ENCODE peak calls at places on chromosomes 2 and 18, in four cellular contexts. G is HEK293T, A is GM12878, D is HepG2. Z is an unnamed sample.

GRCh38 chr2:174059178-174059874 is 94.2 kb upstream of the SP3 start:
- DNase-seq in D (peak; percentile 27), G (no peak), A (no peak), Z (peak; percentile 80)

GRCh38 chr18:21303913-21304312 is 61.9 kb downstream of the GREB1L start:
- DNase-seq in A (no peak), D (no peak), G (no peak), Z (no peak)

GRCh38 chr2:85181844-85182456 is 48.8 kb downstream of the TCF7L1 start:
- DNase-seq in A (no peak), G (no peak), D (no peak), Z (no peak)

GRCh38 chr2:240713928-240714746 is 22.5 kb downstream of the AQP12A start:
- DNase-seq in G (no peak), D (no peak), A (no peak), Z (no peak)

GRCh38 chr18:2570772-2571199 is 519 bp downstream of the METTL4 start:
- DNase-seq in D (peak; percentile 60), G (peak; percentile 53), A (peak; percentile 20), Z (peak; percentile 83)

GRCh38 chr2:100744589-100744988 is 75.3 kb upstream of the NPAS2 start:
- DNase-seq in G (no peak), D (peak; percentile 47), A (no peak), Z (no peak)

GRCh38 chr18:60981651-60982050 is 351.6 kb upstream of the CDH20 start:
- DNase-seq in A (no peak), D (no peak), G (no peak), Z (no peak)

GRCh38 chr18:36309436-36310391 is 12.2 kb downstream of the FHOD3 start:
- DNase-seq in D (no peak), G (no peak), A (no peak), Z (no peak)

GRCh38 chr2:146579154-146579930 is 1265.5 kb upstream of the ACVR2A start:
- DNase-seq in D (peak; percentile 44), G (no peak), A (no peak), Z (no peak)

GRCh38 chr2:205684871-205685313 is 2.6 kb downstream of the NRP2 start:
- DNase-seq in G (no peak), D (no peak), A (no peak), Z (no peak)

GRCh38 chr2:109098251-109098920 is 30.6 kb upstream of the SH3RF3 start:
- DNase-seq in G (no peak), A (no peak), D (no peak), Z (no peak)

GRCh38 chr2:240993446-240994160 is 4.8 kb upstream of the SNED1 start:
- DNase-seq in A (no peak), G (no peak), D (no peak), Z (no peak)

GRCh38 chr2:172811027-172811426 is 75.4 kb downstream of the RAPGEF4 start:
- DNase-seq in D (no peak), A (no peak), G (no peak), Z (no peak)

GRCh38 chr2:12046641-12047040 is 300.2 kb downstream of the LPIN1 start:
- DNase-seq in D (no peak), G (no peak), A (no peak), Z (no peak)

DNA sequence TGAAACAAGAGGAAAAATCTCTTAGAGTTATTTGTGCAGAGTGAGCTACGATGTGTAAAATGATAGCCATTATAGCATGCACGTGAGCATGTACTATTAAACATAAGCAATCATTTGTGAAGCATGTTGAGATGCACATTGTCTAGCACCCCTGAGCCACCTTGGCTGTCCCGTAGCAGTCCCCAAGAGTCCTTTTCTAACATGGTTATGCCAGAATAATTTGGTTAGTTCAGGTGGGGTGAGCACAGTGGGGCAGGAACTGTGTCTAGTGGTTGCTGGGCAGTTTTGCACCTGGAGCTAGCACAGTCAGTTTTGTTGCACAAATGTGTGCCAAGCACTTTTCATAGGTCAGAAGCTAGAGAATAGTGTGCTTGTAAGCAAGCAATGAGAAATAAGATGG is 809.8 kb downstream of the RNF144A start:
- DNase-seq in A (no peak), G (no peak), D (no peak), Z (no peak)
- TF ChIP-seq FOXM1 in A (no peak), G (no peak), D (no peak), Z (no peak)

DNA sequence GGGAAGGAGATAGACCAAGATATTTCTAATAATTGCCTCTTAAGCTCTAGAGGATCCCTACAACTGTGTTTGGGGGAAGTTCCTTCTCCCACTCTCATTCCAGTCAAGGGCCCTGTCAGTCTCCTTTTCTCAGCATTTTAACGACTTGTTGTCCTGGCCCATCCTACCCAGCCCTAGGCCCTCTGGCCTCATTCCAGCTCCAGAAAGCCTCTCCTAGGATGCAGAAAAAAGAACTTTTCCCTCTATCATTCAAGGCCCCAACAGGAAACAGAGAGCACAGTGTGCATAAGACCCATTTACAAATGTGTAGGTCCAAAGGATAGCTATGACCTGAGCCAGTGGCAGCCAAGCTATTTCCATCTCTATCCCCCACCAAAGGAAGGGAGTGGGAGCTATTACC is 14.0 kb downstream of the PKDCC start:
- DNase-seq in G (no peak), A (no peak), D (no peak), Z (no peak)
- TF ChIP-seq FOXM1 in G (no peak), A (no peak), D (no peak), Z (no peak)

GRCh38 chr18:63924551-63924950 is 16.8 kb downstream of the SERPINB10 start:
- DNase-seq in A (no peak), D (no peak), G (no peak), Z (no peak)
- TF ChIP-seq FOXM1 in A (no peak), D (no peak), G (no peak), Z (no peak)

GRCh38 chr18:68150976-68151375 is 563.9 kb downstream of the TMX3 start:
- DNase-seq in G (no peak), A (no peak), D (no peak), Z (no peak)

GRCh38 chr18:68147728-68148127 is 567.2 kb downstream of the TMX3 start:
- DNase-seq in A (no peak), G (no peak), D (no peak), Z (no peak)

GRCh38 chr18:68152770-68153169 is 562.1 kb downstream of the TMX3 start:
- DNase-seq in A (no peak), D (peak; percentile 1), G (peak; percentile 14), Z (no peak)

DNA sequence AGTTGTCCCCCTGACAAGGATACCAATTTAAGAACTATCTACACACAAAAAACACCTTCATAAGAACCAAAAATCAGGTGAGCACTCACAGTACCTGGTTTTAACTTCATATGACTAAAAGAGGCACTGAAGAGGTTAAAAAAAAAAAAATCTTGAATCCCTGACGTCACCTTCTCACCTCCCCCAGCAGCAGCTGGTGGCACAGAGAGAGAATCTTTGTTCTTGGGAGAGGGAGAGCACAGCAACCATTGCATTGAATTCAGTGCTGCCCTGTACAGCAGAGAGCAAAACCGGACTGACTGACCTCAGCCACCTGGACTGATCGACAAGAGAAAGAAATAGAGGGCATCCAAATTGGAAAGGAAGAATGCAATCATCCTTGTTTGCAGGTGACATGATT is 566.0 kb downstream of the TMX3 start:
- DNase-seq in G (no peak), A (no peak), D (no peak), Z (no peak)
- TF ChIP-seq FOXM1 in G (no peak), A (no peak), D (no peak), Z (no peak)

GRCh38 chr2:28345619-28346018 is 47.0 kb upstream of the FOSL2 start:
- DNase-seq in A (no peak), D (no peak), G (no peak), Z (no peak)
- TF ChIP-seq FOXM1 in A (no peak), D (no peak), G (no peak), Z (no peak)

GRCh38 chr18:40094441-40094840 is 1860.6 kb upstream of the PIK3C3 start:
- DNase-seq in D (no peak), G (no peak), A (no peak), Z (no peak)

DNA sequence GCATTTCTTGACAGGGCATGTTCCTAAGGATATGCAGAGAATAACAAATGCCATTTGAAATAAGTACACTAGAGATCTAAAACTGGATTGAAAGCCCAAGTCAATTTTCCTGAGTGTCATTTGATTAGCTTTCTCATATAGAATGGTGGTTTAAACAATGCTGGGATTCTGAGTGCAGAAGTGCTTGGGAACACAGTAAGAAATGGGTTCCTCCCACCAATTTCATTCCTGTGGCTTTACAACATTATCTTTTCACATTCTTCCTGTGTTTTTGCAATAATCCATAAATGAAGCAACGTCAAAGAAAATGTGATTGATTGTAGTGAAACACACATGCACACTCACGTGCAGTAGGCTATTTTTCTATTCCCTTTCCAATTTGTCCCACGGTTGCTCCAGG is 1858.4 kb upstream of the PIK3C3 start:
- DNase-seq in A (no peak), D (no peak), G (no peak), Z (no peak)
- TF ChIP-seq FOXM1 in A (no peak), D (no peak), G (no peak), Z (no peak)

DNA sequence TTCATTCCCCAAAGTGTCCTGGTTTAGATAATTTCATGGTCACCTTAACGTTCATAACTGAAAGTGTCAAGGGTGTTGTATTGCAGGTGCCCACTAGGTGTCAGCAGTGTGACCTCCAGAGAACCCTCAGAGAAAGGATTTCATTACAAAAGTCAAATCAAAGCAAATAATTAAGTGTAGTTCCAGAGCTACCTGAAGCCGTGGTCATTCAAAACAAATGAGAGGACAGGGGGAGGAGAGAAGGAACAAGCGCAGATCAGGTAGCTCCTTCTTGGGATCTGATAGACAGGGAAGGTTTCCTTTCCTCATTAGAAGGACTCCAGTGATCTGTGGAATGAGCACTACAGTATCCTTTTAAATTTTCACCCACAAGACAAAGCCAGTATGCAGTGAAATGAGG is at the start of gene SLC9A4:
- DNase-seq in G (peak; percentile 44), A (no peak), D (peak; percentile 52), Z (peak; percentile 55)
- TF ChIP-seq FOXM1 in G (no peak), A (no peak), D (no peak), Z (no peak)

GRCh38 chr2:169999041-169999440 is 171.8 kb downstream of the UBR3 start:
- DNase-seq in D (no peak), A (no peak), G (no peak), Z (no peak)
- TF ChIP-seq FOXM1 in D (no peak), A (no peak), G (no peak), Z (no peak)

GRCh38 chr2:182854405-182855105 is 11.9 kb downstream of the FRZB start:
- DNase-seq in D (no peak), G (no peak), A (no peak), Z (no peak)

GRCh38 chr2:182855376-182855775 is 11.1 kb downstream of the FRZB start:
- DNase-seq in G (no peak), A (no peak), D (no peak), Z (no peak)

GRCh38 chr2:182860858-182861257 is 5.6 kb downstream of the FRZB start:
- DNase-seq in D (no peak), A (no peak), G (no peak), Z (no peak)

GRCh38 chr2:182862003-182862402 is 4.4 kb downstream of the FRZB start:
- DNase-seq in D (no peak), A (no peak), G (no peak), Z (no peak)

DNA sequence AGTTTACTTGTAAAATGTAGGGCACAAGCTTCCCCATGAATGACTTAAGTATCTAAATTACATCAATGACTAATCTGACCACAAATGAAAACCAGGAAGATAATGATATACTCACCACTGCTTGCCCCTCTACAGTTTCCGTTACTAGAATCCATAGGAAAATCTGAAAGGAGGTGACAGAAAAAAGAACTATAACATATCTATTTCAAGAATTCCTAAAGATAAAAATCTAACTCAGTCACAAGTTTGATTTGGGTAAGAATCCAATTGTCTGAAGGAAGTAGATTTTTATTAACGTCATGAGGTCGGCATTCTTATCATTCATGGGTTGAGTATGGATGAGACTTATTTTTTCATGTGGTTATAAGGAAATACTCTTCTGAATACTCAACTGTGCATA is 7.8 kb downstream of the FRZB start:
- DNase-seq in D (no peak), G (no peak), A (no peak), Z (no peak)
- TF ChIP-seq FOXM1 in D (no peak), G (no peak), A (no peak), Z (no peak)

Z was measured in K562.